ENCODE peak calls at places on chromosomes 13 and 19, in four cellular contexts. One of them, this sample, is unnamed.

GRCh38 chr13:50598338-50598737 is 245.2 kb downstream of the DLEU7 start:
- DNase-seq in OCI-LY7: peak
- DNase-seq in psoas muscle: no peak
- DNase-seq in GM23248: no peak
- DNase-seq in this sample: no peak

GRCh38 chr13:29707876-29708543 is 112.5 kb upstream of the SLC7A1 start:
- DNase-seq in GM23248: peak
- DNase-seq in OCI-LY7: peak
- DNase-seq in psoas muscle: no peak
- DNase-seq in this sample: peak

GRCh38 chr19:36916991-36917390 is 859 bp downstream of the ZNF568 start:
- DNase-seq in psoas muscle: no peak
- DNase-seq in GM23248: peak
- DNase-seq in OCI-LY7: no peak
- DNase-seq in this sample: no peak

GRCh38 chr13:111575276-111575675 is 254.8 kb downstream of the TEX29 start:
- DNase-seq in OCI-LY7: no peak
- DNase-seq in psoas muscle: no peak
- DNase-seq in GM23248: no peak
- DNase-seq in this sample: no peak

GRCh38 chr13:44903596-44903995 is 85.7 kb downstream of the NUFIP1 start:
- DNase-seq in psoas muscle: peak
- DNase-seq in OCI-LY7: no peak
- DNase-seq in GM23248: peak
- DNase-seq in this sample: no peak

GRCh38 chr19:38173324-38174041 is 50.5 kb downstream of the DPF1 start:
- DNase-seq in psoas muscle: peak
- DNase-seq in GM23248: peak
- DNase-seq in OCI-LY7: no peak
- DNase-seq in this sample: no peak

GRCh38 chr13:27177852-27178251 is 6.2 kb upstream of the USP12 start:
- DNase-seq in GM23248: no peak
- DNase-seq in OCI-LY7: no peak
- DNase-seq in psoas muscle: no peak
- DNase-seq in this sample: no peak

GRCh38 chr13:112657850-112658445 is 31.9 kb upstream of the ATP11A start:
- DNase-seq in GM23248: peak
- DNase-seq in OCI-LY7: no peak
- DNase-seq in psoas muscle: no peak
- DNase-seq in this sample: no peak

GRCh38 chr19:38417544-38418506 is 8.2 kb downstream of the RASGRP4 start:
- DNase-seq in GM23248: peak
- DNase-seq in psoas muscle: peak
- DNase-seq in OCI-LY7: peak
- DNase-seq in this sample: peak

GRCh38 chr19:58053480-58054156 is 5.5 kb upstream of the ZNF135 start:
- DNase-seq in OCI-LY7: no peak
- DNase-seq in GM23248: no peak
- DNase-seq in psoas muscle: no peak
- DNase-seq in this sample: no peak

GRCh38 chr13:112057736-112058518 is 9.0 kb upstream of the SOX1 start:
- DNase-seq in psoas muscle: no peak
- DNase-seq in GM23248: no peak
- DNase-seq in OCI-LY7: no peak
- DNase-seq in this sample: no peak

GRCh38 chr13:93708323-93709075 is 481.9 kb downstream of the GPC6 start:
- DNase-seq in GM23248: no peak
- DNase-seq in OCI-LY7: no peak
- DNase-seq in psoas muscle: no peak
- DNase-seq in this sample: no peak

GRCh38 chr13:77028202-77028601 is 1.2 kb upstream of the FBXL3 start:
- DNase-seq in psoas muscle: no peak
- DNase-seq in OCI-LY7: no peak
- DNase-seq in GM23248: peak
- DNase-seq in this sample: no peak

GRCh38 chr13:32019612-32020233 is 11.9 kb upstream of the FRY start:
- DNase-seq in OCI-LY7: peak
- DNase-seq in GM23248: peak
- DNase-seq in psoas muscle: no peak
- DNase-seq in this sample: peak

GRCh38 chr19:40585241-40585640 is 8.6 kb downstream of the SHKBP1 start:
- DNase-seq in GM23248: no peak
- DNase-seq in psoas muscle: no peak
- DNase-seq in OCI-LY7: no peak
- DNase-seq in this sample: no peak

GRCh38 chr13:80360298-80360827 is 19.4 kb upstream of the SPRY2 start:
- DNase-seq in psoas muscle: no peak
- DNase-seq in OCI-LY7: no peak
- DNase-seq in GM23248: no peak
- DNase-seq in this sample: no peak

GRCh38 chr19:23116802-23117571 is at the start of gene ZNF730:
- DNase-seq in GM23248: peak
- DNase-seq in OCI-LY7: peak
- DNase-seq in psoas muscle: peak
- DNase-seq in this sample: no peak

GRCh38 chr19:53877361-53877766 is 4.6 kb upstream of the PRKCG start:
- DNase-seq in GM23248: peak
- DNase-seq in OCI-LY7: no peak
- DNase-seq in psoas muscle: peak
- DNase-seq in this sample: no peak

GRCh38 chr13:39879286-39880035 is 224.0 kb downstream of the COG6 start:
- DNase-seq in OCI-LY7: no peak
- DNase-seq in psoas muscle: no peak
- DNase-seq in GM23248: no peak
- DNase-seq in this sample: no peak

GRCh38 chr13:30341815-30342570 is 34.6 kb upstream of the KATNAL1 start:
- DNase-seq in OCI-LY7: no peak
- DNase-seq in psoas muscle: peak
- DNase-seq in GM23248: peak
- DNase-seq in this sample: peak

GRCh38 chr13:105990256-105990958 is 545.1 kb downstream of the EFNB2 start:
- DNase-seq in GM23248: peak
- DNase-seq in psoas muscle: no peak
- DNase-seq in OCI-LY7: no peak
- DNase-seq in this sample: no peak

GRCh38 chr13:29503041-29503837 is 92.2 kb downstream of the SLC7A1 start:
- DNase-seq in OCI-LY7: no peak
- DNase-seq in psoas muscle: peak
- DNase-seq in GM23248: no peak
- DNase-seq in this sample: no peak

GRCh38 chr13:112943309-112944125 is 25.5 kb upstream of the MCF2L start:
- DNase-seq in GM23248: peak
- DNase-seq in psoas muscle: no peak
- DNase-seq in OCI-LY7: no peak
- DNase-seq in this sample: no peak

GRCh38 chr13:93007928-93008327 is 218.7 kb upstream of the GPC6 start:
- DNase-seq in OCI-LY7: no peak
- DNase-seq in GM23248: no peak
- DNase-seq in psoas muscle: no peak
- DNase-seq in this sample: no peak

GRCh38 chr13:113445791-113446487 is 7.3 kb downstream of the ADPRHL1 start:
- DNase-seq in psoas muscle: peak
- DNase-seq in GM23248: no peak
- DNase-seq in OCI-LY7: peak
- DNase-seq in this sample: no peak

GRCh38 chr13:100518394-100519062 is 70.1 kb downstream of the GGACT start:
- DNase-seq in psoas muscle: no peak
- DNase-seq in OCI-LY7: no peak
- DNase-seq in GM23248: no peak
- DNase-seq in this sample: no peak

GRCh38 chr13:45198041-45198440 is 2.8 kb downstream of the KCTD4 start:
- DNase-seq in psoas muscle: no peak
- DNase-seq in OCI-LY7: no peak
- DNase-seq in GM23248: no peak
- DNase-seq in this sample: no peak

GRCh38 chr19:11088508-11089253 is 582 bp upstream of the LDLR start:
- DNase-seq in OCI-LY7: no peak
- DNase-seq in GM23248: peak
- DNase-seq in psoas muscle: no peak
- DNase-seq in this sample: no peak

GRCh38 chr19:33245948-33246728 is 20.5 kb upstream of the SLC7A10 start:
- DNase-seq in OCI-LY7: no peak
- DNase-seq in GM23248: no peak
- DNase-seq in psoas muscle: peak
- DNase-seq in this sample: no peak

GRCh38 chr19:32876236-32876918 is 6.8 kb upstream of the SLC7A9 start:
- DNase-seq in OCI-LY7: no peak
- DNase-seq in psoas muscle: no peak
- DNase-seq in GM23248: no peak
- DNase-seq in this sample: no peak

GRCh38 chr19:34938886-34939285 is 12.2 kb downstream of the ZNF30 start:
- DNase-seq in GM23248: no peak
- DNase-seq in psoas muscle: no peak
- DNase-seq in OCI-LY7: no peak
- DNase-seq in this sample: no peak

GRCh38 chr19:12801466-12802266 is at the start of the genes PRDX2 and THSD8:
- DNase-seq in OCI-LY7: peak
- DNase-seq in psoas muscle: peak
- DNase-seq in GM23248: peak
- DNase-seq in this sample: no peak

GRCh38 chr19:24029941-24030636 is 56.9 kb upstream of the ZNF254 start:
- DNase-seq in GM23248: no peak
- DNase-seq in OCI-LY7: peak
- DNase-seq in psoas muscle: no peak
- DNase-seq in this sample: no peak

GRCh38 chr13:113768018-113768905 is 9.2 kb downstream of the TMEM255B start:
- DNase-seq in GM23248: no peak
- DNase-seq in OCI-LY7: no peak
- DNase-seq in psoas muscle: peak
- DNase-seq in this sample: no peak

GRCh38 chr19:54073829-54074228 is 7.3 kb downstream of the TARM1 start:
- DNase-seq in OCI-LY7: no peak
- DNase-seq in GM23248: no peak
- DNase-seq in psoas muscle: no peak
- DNase-seq in this sample: no peak

GRCh38 chr19:55614711-55615552 is 9.4 kb downstream of the ZNF784 start:
- DNase-seq in psoas muscle: no peak
- DNase-seq in OCI-LY7: no peak
- DNase-seq in GM23248: no peak
- DNase-seq in this sample: no peak

GRCh38 chr13:105991131-105991530 is 544.3 kb downstream of the EFNB2 start:
- DNase-seq in OCI-LY7: no peak
- DNase-seq in GM23248: no peak
- DNase-seq in psoas muscle: no peak
- DNase-seq in this sample: no peak

GRCh38 chr19:47256688-47257410 is 524 bp downstream of the CCDC9 start:
- DNase-seq in psoas muscle: peak
- DNase-seq in GM23248: peak
- DNase-seq in OCI-LY7: peak
- DNase-seq in this sample: peak

GRCh38 chr19:47255947-47256687 is at the start of gene CCDC9:
- DNase-seq in OCI-LY7: peak
- DNase-seq in psoas muscle: peak
- DNase-seq in GM23248: peak
- DNase-seq in this sample: peak

GRCh38 chr19:47253467-47253881 is 2.9 kb upstream of the CCDC9 start:
- DNase-seq in psoas muscle: no peak
- DNase-seq in OCI-LY7: no peak
- DNase-seq in GM23248: peak
- DNase-seq in this sample: no peak

GRCh38 chr19:47257411-47258169 is 1.3 kb downstream of the CCDC9 start:
- DNase-seq in psoas muscle: no peak
- DNase-seq in GM23248: no peak
- DNase-seq in OCI-LY7: no peak
- DNase-seq in this sample: no peak

GRCh38 chr19:47253970-47254369 is 2.4 kb upstream of the CCDC9 start:
- DNase-seq in OCI-LY7: no peak
- DNase-seq in psoas muscle: no peak
- DNase-seq in GM23248: no peak
- DNase-seq in this sample: no peak
- H3K27ac ChIP-seq in OCI-LY7: no peak
- H3K27ac ChIP-seq in psoas muscle: peak
- H3K27ac ChIP-seq in GM23248: peak
- H3K27ac ChIP-seq in this sample: peak

DNA sequence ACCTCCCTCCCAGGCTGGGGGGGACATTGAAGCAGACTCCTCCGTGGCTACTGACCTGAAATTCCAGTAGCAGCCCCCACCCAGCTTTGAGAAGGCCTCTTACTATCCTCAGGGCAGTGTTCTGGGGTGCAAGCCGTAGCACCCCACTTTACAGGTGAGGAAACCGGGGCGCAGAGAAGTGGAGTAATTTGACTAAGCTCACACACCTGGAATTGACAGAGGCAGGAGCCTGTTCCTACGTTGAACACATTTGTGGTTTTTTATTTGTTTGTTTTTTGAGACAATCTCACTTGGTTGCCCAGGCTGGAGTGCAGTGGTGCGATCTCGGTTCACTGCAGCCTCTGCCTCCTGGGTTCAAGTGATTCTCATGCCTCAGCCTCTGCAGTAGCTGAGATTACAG is 14.6 kb upstream of the S1PR4 start:
- DNase-seq in GM23248: no peak
- DNase-seq in OCI-LY7: no peak
- DNase-seq in psoas muscle: no peak
- DNase-seq in this sample: no peak
- H3K4me3 ChIP-seq in GM23248: no peak
- H3K4me3 ChIP-seq in OCI-LY7: no peak
- H3K4me3 ChIP-seq in psoas muscle: no peak
- H3K4me3 ChIP-seq in this sample: no peak

DNA sequence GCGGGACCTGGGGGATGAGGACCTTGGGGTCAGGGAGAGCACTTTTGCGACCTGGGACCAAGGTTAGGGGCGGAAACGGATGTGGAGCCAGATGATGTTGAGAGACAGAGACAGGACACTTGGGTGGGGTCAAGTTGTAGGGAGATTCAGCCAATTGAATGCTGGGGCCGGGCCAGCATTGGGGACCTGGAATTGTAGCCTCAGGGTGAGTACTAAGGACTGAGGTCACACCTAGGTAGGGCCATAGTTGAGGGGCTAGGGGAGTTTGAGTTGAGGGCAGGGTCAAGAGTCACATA is 1.2 kb downstream of the ALKBH7 start:
- DNase-seq in GM23248: no peak
- DNase-seq in OCI-LY7: no peak
- DNase-seq in psoas muscle: no peak
- DNase-seq in this sample: no peak
- H3K27ac ChIP-seq in GM23248: peak
- H3K27ac ChIP-seq in OCI-LY7: peak
- H3K27ac ChIP-seq in psoas muscle: peak
- H3K27ac ChIP-seq in this sample: peak

GRCh38 chr13:99350191-99350590 is 43.0 kb upstream of the GPR183 start:
- DNase-seq in GM23248: no peak
- DNase-seq in psoas muscle: no peak
- DNase-seq in OCI-LY7: no peak
- DNase-seq in this sample: no peak

GRCh38 chr13:99354371-99354951 is 47.3 kb upstream of the GPR183 start:
- DNase-seq in GM23248: peak
- DNase-seq in OCI-LY7: no peak
- DNase-seq in psoas muscle: no peak
- DNase-seq in this sample: no peak

GRCh38 chr13:99353836-99354235 is 46.6 kb upstream of the GPR183 start:
- DNase-seq in psoas muscle: no peak
- DNase-seq in GM23248: peak
- DNase-seq in OCI-LY7: no peak
- DNase-seq in this sample: no peak

GRCh38 chr13:99351772-99352171 is 44.6 kb upstream of the GPR183 start:
- DNase-seq in OCI-LY7: no peak
- DNase-seq in psoas muscle: no peak
- DNase-seq in GM23248: no peak
- DNase-seq in this sample: no peak

GRCh38 chr13:99352351-99353271 is 45.4 kb upstream of the GPR183 start:
- DNase-seq in GM23248: no peak
- DNase-seq in OCI-LY7: no peak
- DNase-seq in psoas muscle: no peak
- DNase-seq in this sample: no peak
- H3K4me3 ChIP-seq in GM23248: no peak
- H3K4me3 ChIP-seq in OCI-LY7: no peak
- H3K4me3 ChIP-seq in psoas muscle: no peak
- H3K4me3 ChIP-seq in this sample: no peak

This sample was measured in HCT116.